ENCODE peak calls at places on chromosomes 3 and 15, in ten cellular contexts. C, D, I, V, Q, N, X, H, T and K are unnamed samples.

GRCh38 chr15:66905954-66906353 is 159.4 kb upstream of the SMAD3 start:
- DNase-seq in C (no peak), D (no peak), I (no peak), V (no peak), Q (no peak), N (no peak), X (no peak), H (no peak), T (no peak), K (no peak)

GRCh38 chr15:58690703-58691102 is 58.8 kb downstream of the ADAM10 start:
- DNase-seq in C (no peak), D (no peak), I (no peak), V (no peak), Q (no peak), N (no peak), X (no peak), H (no peak), T (no peak), K (no peak)

GRCh38 chr3:133412511-133413165 is 12.8 kb downstream of the BFSP2 start:
- DNase-seq in C (no peak), D (no peak), I (no peak), V (no peak), Q (no peak), N (peak), X (no peak), H (no peak), T (no peak), K (peak)

GRCh38 chr15:40543631-40544294 is 21.1 kb downstream of the CCDC32 start:
- DNase-seq in C (no peak), D (no peak), I (no peak), V (no peak), Q (no peak), N (no peak), X (no peak), H (no peak), T (no peak), K (no peak)

GRCh38 chr3:14847613-14848541 is 29.1 kb downstream of the FGD5 start:
- DNase-seq in C (peak), D (peak), I (no peak), V (no peak), Q (no peak), N (no peak), X (no peak), H (no peak), T (no peak), K (no peak)

GRCh38 chr3:193140381-193140780 is 100.6 kb upstream of the PLAAT1 start:
- DNase-seq in C (no peak), D (no peak), I (no peak), V (no peak), Q (no peak), N (peak), X (no peak), H (no peak), T (no peak), K (no peak)

GRCh38 chr3:69203631-69204314 is 81.4 kb upstream of the LMOD3 start:
- DNase-seq in C (no peak), D (no peak), I (no peak), V (no peak), Q (no peak), N (no peak), X (no peak), H (no peak), T (no peak), K (no peak)

GRCh38 chr3:109161487-109162108 is 25.1 kb downstream of the C3orf85 start:
- DNase-seq in C (no peak), D (no peak), I (no peak), V (no peak), Q (no peak), N (no peak), X (no peak), H (no peak), T (no peak), K (no peak)